ENCODE peak calls at places on chromosomes 1 and 21, in four cellular contexts. Q, M, N and K are unnamed samples.

GRCh38 chr21:37445228-37445627 is 78.7 kb downstream of the DYRK1A start:
- DNase-seq in Q (no peak), M (no peak), N (no peak), K (no peak)

GRCh38 chr1:71490432-71490831 is 409.6 kb upstream of the ZRANB2 start:
- DNase-seq in Q (peak; percentile 59), M (no peak), N (no peak), K (no peak)

GRCh38 chr1:10649484-10650201 is 146.8 kb downstream of the CASZ1 start:
- DNase-seq in Q (no peak), M (no peak), N (no peak), K (no peak)

GRCh38 chr21:41993744-41994143 is 16.4 kb downstream of the ZBTB21 start:
- DNase-seq in Q (no peak), M (no peak), N (no peak), K (no peak)

GRCh38 chr1:206654826-206655225 is 19.5 kb downstream of the DYRK3 start:
- DNase-seq in Q (no peak), M (no peak), N (no peak), K (no peak)

GRCh38 chr1:221161571-221162041 is 282.4 kb downstream of the HLX start:
- DNase-seq in Q (no peak), M (no peak), N (no peak), K (no peak)

GRCh38 chr1:91622586-91622985 is 121.9 kb downstream of the CDC7 start:
- DNase-seq in Q (no peak), M (peak; percentile 82), N (peak; percentile 78), K (no peak)

GRCh38 chr1:55211456-55211855 is 3.7 kb downstream of the USP24 start:
- DNase-seq in Q (no peak), M (no peak), N (no peak), K (no peak)

GRCh38 chr1:157201767-157202166 is 63.6 kb upstream of the ETV3 start:
- DNase-seq in Q (no peak), M (no peak), N (no peak), K (peak; percentile 57)

GRCh38 chr1:39409055-39409816 is 82.2 kb upstream of the BMP8A start:
- DNase-seq in Q (peak; percentile 35), M (peak; percentile 58), N (peak; percentile 25), K (peak; percentile 48)

GRCh38 chr1:39408641-39409054 is 82.8 kb upstream of the BMP8A start:
- DNase-seq in Q (peak; percentile 94), M (peak; percentile 98), N (peak; percentile 90), K (peak; percentile 91)

GRCh38 chr1:39407496-39407888 is 83.9 kb upstream of the BMP8A start:
- DNase-seq in Q (no peak), M (no peak), N (no peak), K (no peak)

GRCh38 chr1:39406533-39407478 is 84.6 kb upstream of the BMP8A start:
- DNase-seq in Q (no peak), M (no peak), N (no peak), K (no peak)

DNA sequence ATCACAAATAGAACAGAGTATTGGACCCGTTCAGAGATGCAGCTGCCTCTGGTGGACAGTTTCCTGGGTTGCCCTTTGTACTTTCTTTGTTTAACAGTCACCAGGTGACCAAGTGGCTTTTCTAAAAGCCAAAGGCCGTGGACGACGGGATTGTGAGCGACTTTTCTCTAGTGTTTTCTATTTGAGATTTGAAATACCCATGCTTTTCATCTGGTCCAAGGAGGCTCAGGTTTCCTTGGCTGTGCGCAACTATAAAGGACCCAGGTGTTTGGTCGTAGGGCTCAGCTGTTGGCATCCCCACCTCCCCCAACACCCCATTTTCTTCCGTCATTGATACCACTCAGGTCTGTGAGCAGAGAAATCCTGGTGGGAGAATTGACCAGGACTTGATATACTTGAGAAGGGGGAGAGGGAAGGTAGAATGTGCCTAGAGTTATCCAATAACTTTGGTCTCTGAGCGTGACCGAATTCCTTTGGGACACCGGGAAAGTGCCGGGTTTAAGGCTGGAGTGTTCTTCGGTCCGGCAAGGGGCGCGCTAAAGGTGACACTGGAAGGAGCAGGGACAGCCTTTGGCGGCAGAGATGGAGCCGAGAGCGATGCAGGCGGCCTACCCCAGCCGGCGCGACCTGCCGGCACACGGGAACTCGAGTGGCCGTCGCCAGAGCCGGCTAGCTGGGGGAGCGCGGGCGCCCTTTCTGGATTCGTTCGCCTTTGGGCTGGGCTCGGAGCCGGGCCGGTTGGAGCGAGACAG is 83.4 kb upstream of the BMP8A start:
- DNase-seq in Q (no peak), M (no peak), N (no peak), K (no peak)
- H3K27ac ChIP-seq in Q (peak overlapping the region; percentile 76), M (peak overlapping the region; percentile 87), N (peak overlapping the region; percentile 94), K (peak overlapping the region; percentile 95)

GRCh38 chr1:63855942-63856341 is 82.1 kb downstream of the ROR1 start:
- DNase-seq in Q (no peak), M (no peak), N (no peak), K (no peak)
- H3K4me1 ChIP-seq in Q (peaks cover 18% of the 10 kb centered on the region), M (peaks cover 3% of the 10 kb centered on the region), N (no peaks in the 10 kb centered on the region), K (peaks cover 19% of the 10 kb centered on the region)

DNA sequence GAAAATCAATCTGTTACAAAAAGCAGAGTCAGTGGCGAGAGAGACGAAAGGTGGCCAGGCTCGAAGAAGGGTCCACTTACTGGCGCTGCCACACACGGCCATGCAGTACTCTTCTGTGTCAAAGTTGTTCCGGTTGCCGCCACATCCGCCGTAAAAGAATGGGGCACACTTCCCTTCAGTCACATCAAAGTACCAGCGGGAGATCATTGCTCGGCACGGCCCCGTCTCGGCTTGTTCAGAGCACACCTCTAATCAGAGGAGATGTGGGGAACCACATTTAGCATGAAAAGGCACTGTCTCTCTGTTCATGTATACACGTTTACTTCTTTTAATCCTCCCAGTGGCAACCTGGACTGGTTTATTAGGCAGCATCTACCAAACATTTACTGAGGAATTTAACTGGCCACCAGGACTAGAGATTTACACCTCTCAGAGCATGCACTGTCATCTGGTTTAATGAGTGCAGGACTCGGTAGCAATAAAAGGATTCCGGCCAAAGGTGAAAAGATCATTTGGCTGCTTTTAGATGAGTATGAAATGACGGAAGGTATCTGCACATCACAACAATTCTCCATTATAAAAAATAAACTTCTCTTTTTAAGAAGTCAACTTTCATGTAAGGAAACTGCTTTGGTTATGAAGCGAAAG is 170.5 kb downstream of the APP start:
- DNase-seq in Q (no peak), M (peak; percentile 49), N (no peak), K (no peak)
- TF ChIP-seq CTCF in Q (no peak), M (no peak), N (no peak), K (no peak)

GRCh38 chr1:8135250-8135649 is 109.1 kb upstream of the ERRFI1 start:
- DNase-seq in Q (no peak), M (no peak), N (no peak), K (no peak)

GRCh38 chr1:8133657-8134430 is 107.7 kb upstream of the ERRFI1 start:
- DNase-seq in Q (peak; percentile 92), M (peak; percentile 71), N (peak; percentile 76), K (no peak)

GRCh38 chr1:8134546-8135235 is 108.6 kb upstream of the ERRFI1 start:
- DNase-seq in Q (no peak), M (no peak), N (no peak), K (no peak)

GRCh38 chr1:8136766-8137165 is 110.7 kb upstream of the ERRFI1 start:
- DNase-seq in Q (no peak), M (no peak), N (no peak), K (no peak)

GRCh38 chr1:8133190-8133589 is 107.1 kb upstream of the ERRFI1 start:
- DNase-seq in Q (no peak), M (no peak), N (no peak), K (no peak)
- H3K27ac ChIP-seq in Q (peak overlapping the region; percentile 72), M (peak overlapping the region; percentile 60), N (no peak overlapping the region), K (no peak overlapping the region)

DNA sequence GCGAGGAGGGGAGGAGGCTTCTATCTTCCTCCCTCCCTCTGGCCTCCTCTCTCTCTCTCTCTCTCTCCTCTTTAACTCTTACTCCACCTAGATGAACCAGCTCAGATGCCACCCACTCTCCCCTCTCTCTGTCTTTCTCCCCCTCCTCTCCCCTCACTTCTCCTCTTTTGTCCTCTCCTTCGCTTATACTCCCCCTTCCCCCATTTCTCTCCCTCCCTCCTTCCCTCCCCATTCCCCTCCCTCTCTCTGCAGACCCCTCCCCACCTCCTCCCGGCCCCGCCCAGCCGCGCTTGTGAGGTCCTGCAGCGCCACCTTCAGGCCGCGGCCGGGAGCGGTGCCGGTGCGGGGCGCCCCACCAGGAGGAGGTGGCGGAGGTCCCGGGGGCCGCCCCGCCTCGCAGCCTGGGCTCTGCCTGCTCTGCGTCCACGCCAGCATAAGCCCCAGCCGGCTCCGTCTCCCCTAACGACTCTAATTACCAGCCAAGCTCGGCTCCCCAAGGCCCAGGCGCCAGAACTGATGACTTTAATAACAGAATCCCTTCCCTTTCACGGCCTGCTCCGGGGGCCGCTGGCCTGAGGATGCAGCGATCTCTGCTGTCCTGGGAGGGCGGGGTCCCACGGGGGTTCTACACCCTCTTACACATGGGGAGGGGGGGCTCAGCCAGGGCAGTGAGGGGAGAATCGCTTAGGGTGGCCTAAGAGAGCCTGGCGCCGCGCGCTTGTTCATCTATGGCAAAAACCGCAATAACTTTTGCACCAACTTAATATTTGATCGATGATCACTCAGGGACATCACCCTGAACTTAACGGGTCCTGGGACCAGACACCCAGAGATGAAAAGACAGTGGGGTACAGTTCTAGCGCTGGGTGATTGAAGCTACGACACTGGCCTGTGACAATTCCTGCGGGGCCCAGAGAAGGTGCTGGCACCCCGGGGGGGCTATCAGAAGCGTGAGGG is 637.3 kb downstream of the MATN1 start:
- DNase-seq in Q (no peak), M (peak; percentile 64), N (no peak), K (no peak)
- H3K4me1 ChIP-seq in Q (peaks cover 14% of the 10 kb centered on the region), M (peaks cover 8% of the 10 kb centered on the region), N (peaks cover 18% of the 10 kb centered on the region), K (no peaks in the 10 kb centered on the region)

DNA sequence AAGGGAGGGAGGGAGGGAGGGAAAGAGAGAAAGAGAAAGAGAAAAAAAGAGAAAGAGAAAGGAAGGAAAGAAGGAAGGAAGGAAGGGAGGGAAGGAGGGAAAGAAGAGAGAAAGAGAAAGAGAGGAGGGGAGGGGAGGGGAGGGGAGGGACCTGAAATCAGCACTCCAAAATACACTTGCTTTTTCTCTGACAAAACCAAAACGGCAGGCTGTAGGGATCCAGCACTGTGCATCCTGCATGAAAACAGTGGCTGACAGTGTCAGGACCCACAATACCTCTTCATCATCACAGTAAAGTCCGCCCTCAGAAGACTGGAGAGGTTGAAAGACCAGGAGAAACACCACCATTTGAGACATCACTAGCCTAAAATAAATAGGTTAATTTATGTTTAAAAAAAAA is 156.0 kb upstream of the SOD1 start:
- DNase-seq in Q (no peak), M (no peak), N (no peak), K (no peak)
- TF ChIP-seq CTCF in Q (no peak), M (no peak), N (no peak), K (no peak)

GRCh38 chr1:29973406-29973805 is 737.1 kb downstream of the PTPRU start:
- DNase-seq in Q (no peak), M (no peak), N (no peak), K (peak; percentile 10)
- H3K27ac ChIP-seq in Q (no peak overlapping the region), M (no peak overlapping the region), N (no peak overlapping the region), K (no peak overlapping the region)

GRCh38 chr1:117396074-117396473 is 28.8 kb downstream of the MAN1A2 start:
- DNase-seq in Q (no peak), M (no peak), N (no peak), K (no peak)

GRCh38 chr1:117403597-117403996 is 36.3 kb downstream of the MAN1A2 start:
- DNase-seq in Q (no peak), M (no peak), N (no peak), K (no peak)

GRCh38 chr1:117396636-117397035 is 29.4 kb downstream of the MAN1A2 start:
- DNase-seq in Q (no peak), M (no peak), N (no peak), K (no peak)

GRCh38 chr1:117401761-117402160 is 34.5 kb downstream of the MAN1A2 start:
- DNase-seq in Q (no peak), M (no peak), N (no peak), K (no peak)

DNA sequence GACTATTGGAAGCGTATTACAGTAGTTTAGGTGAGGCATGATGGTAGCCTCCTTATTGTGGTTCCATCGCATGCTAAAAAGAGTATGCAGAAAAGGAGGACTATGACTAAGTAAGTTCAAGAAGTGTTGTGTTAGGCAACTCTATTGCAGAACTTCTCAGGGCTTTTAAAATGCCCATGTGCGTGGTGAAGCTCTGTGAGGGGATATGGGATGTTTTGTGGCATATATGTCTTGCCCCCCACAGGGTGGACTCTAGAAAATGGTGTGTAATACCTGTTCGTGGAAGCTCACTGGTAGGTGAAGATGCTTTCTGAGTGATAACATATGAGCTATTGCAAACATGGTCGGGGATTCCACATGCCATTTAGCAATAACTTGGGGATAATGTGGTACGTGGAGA is 31.7 kb downstream of the MAN1A2 start:
- DNase-seq in Q (no peak), M (no peak), N (no peak), K (no peak)
- H3K4me1 ChIP-seq in Q (no peaks in the 10 kb centered on the region), M (peaks cover 10% of the 10 kb centered on the region), N (no peaks in the 10 kb centered on the region), K (peaks cover 6% of the 10 kb centered on the region)